ENCODE peak calls at places on chromosomes 1 and 21, in six cellular contexts. One of them, this sample, is unnamed.

GRCh38 chr1:209800984-209801834 is 4.7 kb downstream of the IRF6 start:
- DNase-seq in epithelial cell of proximal tubule: no peak
- DNase-seq in stromal cell of bone marrow: no peak
- DNase-seq in activated T-cell treated with anti-CD3 and anti-CD28 coated beads for 1 hour: no peak
- DNase-seq in stimulated activated CD8-positive, alpha-beta memory T cell treated with anti-CD3 and anti-CD28 coated beads, Interleukin-15, amount 100 ng/mL, for 1 hour: no peak
- DNase-seq in fibroblast of pulmonary artery: peak; percentile 27
- DNase-seq in this sample: no peak

GRCh38 chr1:51323778-51324177 is 6.6 kb downstream of the TTC39A start:
- DNase-seq in activated T-cell treated with anti-CD3 and anti-CD28 coated beads for 1 hour: no peak
- DNase-seq in fibroblast of pulmonary artery: no peak
- DNase-seq in stimulated activated CD8-positive, alpha-beta memory T cell treated with anti-CD3 and anti-CD28 coated beads, Interleukin-15, amount 100 ng/mL, for 1 hour: no peak
- DNase-seq in epithelial cell of proximal tubule: no peak
- DNase-seq in stromal cell of bone marrow: no peak
- DNase-seq in this sample: no peak

GRCh38 chr1:6513296-6513928 is 21.9 kb upstream of the PLEKHG5 start:
- DNase-seq in activated T-cell treated with anti-CD3 and anti-CD28 coated beads for 1 hour: no peak
- DNase-seq in epithelial cell of proximal tubule: no peak
- DNase-seq in stimulated activated CD8-positive, alpha-beta memory T cell treated with anti-CD3 and anti-CD28 coated beads, Interleukin-15, amount 100 ng/mL, for 1 hour: no peak
- DNase-seq in fibroblast of pulmonary artery: no peak
- DNase-seq in stromal cell of bone marrow: no peak
- DNase-seq in this sample: no peak

GRCh38 chr1:36540056-36540455 is 57.3 kb upstream of the CSF3R start:
- DNase-seq in activated T-cell treated with anti-CD3 and anti-CD28 coated beads for 1 hour: no peak
- DNase-seq in stimulated activated CD8-positive, alpha-beta memory T cell treated with anti-CD3 and anti-CD28 coated beads, Interleukin-15, amount 100 ng/mL, for 1 hour: no peak
- DNase-seq in stromal cell of bone marrow: no peak
- DNase-seq in epithelial cell of proximal tubule: no peak
- DNase-seq in fibroblast of pulmonary artery: no peak
- DNase-seq in this sample: no peak

GRCh38 chr21:44375281-44375651 is 21.8 kb downstream of the TRPM2 start:
- DNase-seq in stromal cell of bone marrow: no peak
- DNase-seq in stimulated activated CD8-positive, alpha-beta memory T cell treated with anti-CD3 and anti-CD28 coated beads, Interleukin-15, amount 100 ng/mL, for 1 hour: no peak
- DNase-seq in activated T-cell treated with anti-CD3 and anti-CD28 coated beads for 1 hour: no peak
- DNase-seq in fibroblast of pulmonary artery: no peak
- DNase-seq in epithelial cell of proximal tubule: no peak
- DNase-seq in this sample: no peak

GRCh38 chr1:211775208-211775607 is 55.4 kb downstream of the LPGAT1 start:
- DNase-seq in activated T-cell treated with anti-CD3 and anti-CD28 coated beads for 1 hour: no peak
- DNase-seq in stimulated activated CD8-positive, alpha-beta memory T cell treated with anti-CD3 and anti-CD28 coated beads, Interleukin-15, amount 100 ng/mL, for 1 hour: no peak
- DNase-seq in epithelial cell of proximal tubule: no peak
- DNase-seq in stromal cell of bone marrow: no peak
- DNase-seq in fibroblast of pulmonary artery: no peak
- DNase-seq in this sample: no peak

GRCh38 chr1:161835963-161836362 is 69.8 kb downstream of the ATF6 start:
- DNase-seq in stromal cell of bone marrow: peak; percentile 38
- DNase-seq in epithelial cell of proximal tubule: no peak
- DNase-seq in activated T-cell treated with anti-CD3 and anti-CD28 coated beads for 1 hour: no peak
- DNase-seq in fibroblast of pulmonary artery: no peak
- DNase-seq in stimulated activated CD8-positive, alpha-beta memory T cell treated with anti-CD3 and anti-CD28 coated beads, Interleukin-15, amount 100 ng/mL, for 1 hour: no peak
- DNase-seq in this sample: no peak

GRCh38 chr1:226574591-226575435 is 26.2 kb downstream of the STUM start:
- DNase-seq in epithelial cell of proximal tubule: no peak
- DNase-seq in fibroblast of pulmonary artery: no peak
- DNase-seq in stimulated activated CD8-positive, alpha-beta memory T cell treated with anti-CD3 and anti-CD28 coated beads, Interleukin-15, amount 100 ng/mL, for 1 hour: no peak
- DNase-seq in activated T-cell treated with anti-CD3 and anti-CD28 coated beads for 1 hour: no peak
- DNase-seq in stromal cell of bone marrow: no peak
- DNase-seq in this sample: no peak

GRCh38 chr1:54849219-54850081 is 37.5 kb downstream of the DHCR24 start:
- DNase-seq in stromal cell of bone marrow: peak; percentile 43
- DNase-seq in activated T-cell treated with anti-CD3 and anti-CD28 coated beads for 1 hour: no peak
- DNase-seq in fibroblast of pulmonary artery: no peak
- DNase-seq in epithelial cell of proximal tubule: no peak
- DNase-seq in stimulated activated CD8-positive, alpha-beta memory T cell treated with anti-CD3 and anti-CD28 coated beads, Interleukin-15, amount 100 ng/mL, for 1 hour: no peak
- DNase-seq in this sample: no peak

GRCh38 chr1:60367522-60367921 is 294.0 kb upstream of the C1orf87 start:
- DNase-seq in fibroblast of pulmonary artery: no peak
- DNase-seq in epithelial cell of proximal tubule: no peak
- DNase-seq in activated T-cell treated with anti-CD3 and anti-CD28 coated beads for 1 hour: no peak
- DNase-seq in stimulated activated CD8-positive, alpha-beta memory T cell treated with anti-CD3 and anti-CD28 coated beads, Interleukin-15, amount 100 ng/mL, for 1 hour: no peak
- DNase-seq in stromal cell of bone marrow: no peak
- DNase-seq in this sample: no peak

GRCh38 chr1:5907386-5907785 is 84.8 kb downstream of the NPHP4 start:
- DNase-seq in stimulated activated CD8-positive, alpha-beta memory T cell treated with anti-CD3 and anti-CD28 coated beads, Interleukin-15, amount 100 ng/mL, for 1 hour: no peak
- DNase-seq in activated T-cell treated with anti-CD3 and anti-CD28 coated beads for 1 hour: no peak
- DNase-seq in epithelial cell of proximal tubule: no peak
- DNase-seq in stromal cell of bone marrow: no peak
- DNase-seq in fibroblast of pulmonary artery: no peak
- DNase-seq in this sample: no peak

GRCh38 chr21:46368533-46369285 is 44.8 kb downstream of the PCNT start:
- DNase-seq in stimulated activated CD8-positive, alpha-beta memory T cell treated with anti-CD3 and anti-CD28 coated beads, Interleukin-15, amount 100 ng/mL, for 1 hour: no peak
- DNase-seq in stromal cell of bone marrow: no peak
- DNase-seq in activated T-cell treated with anti-CD3 and anti-CD28 coated beads for 1 hour: peak; percentile 3
- DNase-seq in fibroblast of pulmonary artery: no peak
- DNase-seq in epithelial cell of proximal tubule: no peak
- DNase-seq in this sample: no peak

GRCh38 chr1:32878637-32879041 is 7.7 kb upstream of the HPCA start:
- DNase-seq in stromal cell of bone marrow: no peak
- DNase-seq in epithelial cell of proximal tubule: no peak
- DNase-seq in fibroblast of pulmonary artery: no peak
- DNase-seq in stimulated activated CD8-positive, alpha-beta memory T cell treated with anti-CD3 and anti-CD28 coated beads, Interleukin-15, amount 100 ng/mL, for 1 hour: no peak
- DNase-seq in activated T-cell treated with anti-CD3 and anti-CD28 coated beads for 1 hour: no peak
- DNase-seq in this sample: no peak

GRCh38 chr1:37930246-37931142 is 16.4 kb downstream of the INPP5B start:
- DNase-seq in stromal cell of bone marrow: no peak
- DNase-seq in activated T-cell treated with anti-CD3 and anti-CD28 coated beads for 1 hour: no peak
- DNase-seq in epithelial cell of proximal tubule: no peak
- DNase-seq in stimulated activated CD8-positive, alpha-beta memory T cell treated with anti-CD3 and anti-CD28 coated beads, Interleukin-15, amount 100 ng/mL, for 1 hour: peak; percentile 2
- DNase-seq in fibroblast of pulmonary artery: peak; percentile 22
- DNase-seq in this sample: peak; percentile 50

GRCh38 chr1:33815061-33815460 is 48.8 kb upstream of the HMGB4 start:
- DNase-seq in activated T-cell treated with anti-CD3 and anti-CD28 coated beads for 1 hour: no peak
- DNase-seq in stimulated activated CD8-positive, alpha-beta memory T cell treated with anti-CD3 and anti-CD28 coated beads, Interleukin-15, amount 100 ng/mL, for 1 hour: no peak
- DNase-seq in stromal cell of bone marrow: peak; percentile 52
- DNase-seq in epithelial cell of proximal tubule: no peak
- DNase-seq in fibroblast of pulmonary artery: peak; percentile 14
- DNase-seq in this sample: no peak

GRCh38 chr1:37817481-37817880 is 9.5 kb upstream of the YRDC start:
- DNase-seq in stimulated activated CD8-positive, alpha-beta memory T cell treated with anti-CD3 and anti-CD28 coated beads, Interleukin-15, amount 100 ng/mL, for 1 hour: no peak
- DNase-seq in stromal cell of bone marrow: no peak
- DNase-seq in epithelial cell of proximal tubule: no peak
- DNase-seq in activated T-cell treated with anti-CD3 and anti-CD28 coated beads for 1 hour: no peak
- DNase-seq in fibroblast of pulmonary artery: peak; percentile 26
- DNase-seq in this sample: no peak

GRCh38 chr1:212235848-212236247 is 49.4 kb upstream of the PPP2R5A start:
- DNase-seq in activated T-cell treated with anti-CD3 and anti-CD28 coated beads for 1 hour: no peak
- DNase-seq in epithelial cell of proximal tubule: no peak
- DNase-seq in fibroblast of pulmonary artery: no peak
- DNase-seq in stromal cell of bone marrow: no peak
- DNase-seq in stimulated activated CD8-positive, alpha-beta memory T cell treated with anti-CD3 and anti-CD28 coated beads, Interleukin-15, amount 100 ng/mL, for 1 hour: no peak
- DNase-seq in this sample: no peak

GRCh38 chr1:232162001-232162400 is 467.9 kb downstream of the SIPA1L2 start:
- DNase-seq in fibroblast of pulmonary artery: no peak
- DNase-seq in epithelial cell of proximal tubule: no peak
- DNase-seq in stimulated activated CD8-positive, alpha-beta memory T cell treated with anti-CD3 and anti-CD28 coated beads, Interleukin-15, amount 100 ng/mL, for 1 hour: no peak
- DNase-seq in stromal cell of bone marrow: no peak
- DNase-seq in activated T-cell treated with anti-CD3 and anti-CD28 coated beads for 1 hour: no peak
- DNase-seq in this sample: no peak

GRCh38 chr1:89910780-89911179 is 84.1 kb upstream of the ZNF326 start:
- DNase-seq in activated T-cell treated with anti-CD3 and anti-CD28 coated beads for 1 hour: no peak
- DNase-seq in stromal cell of bone marrow: no peak
- DNase-seq in fibroblast of pulmonary artery: peak; percentile 70
- DNase-seq in stimulated activated CD8-positive, alpha-beta memory T cell treated with anti-CD3 and anti-CD28 coated beads, Interleukin-15, amount 100 ng/mL, for 1 hour: no peak
- DNase-seq in epithelial cell of proximal tubule: peak; percentile 70
- DNase-seq in this sample: no peak

GRCh38 chr1:243710467-243710866 is 139.6 kb downstream of the AKT3 start:
- DNase-seq in fibroblast of pulmonary artery: no peak
- DNase-seq in activated T-cell treated with anti-CD3 and anti-CD28 coated beads for 1 hour: no peak
- DNase-seq in stromal cell of bone marrow: no peak
- DNase-seq in stimulated activated CD8-positive, alpha-beta memory T cell treated with anti-CD3 and anti-CD28 coated beads, Interleukin-15, amount 100 ng/mL, for 1 hour: no peak
- DNase-seq in epithelial cell of proximal tubule: no peak
- DNase-seq in this sample: no peak